ENCODE peak calls at places on chromosome 2, in nine cellular contexts. B is NCI-H2171; G is SW480; F is cardiac muscle cell; A is Daoy; V is sciatic nerve; D is islet precursor cell; X is activated CD8-positive, alpha-beta memory T cell treated with anti-CD3 and anti-CD28 coated beads, Interleukin-2, amount 50 U/mL, for 48 hours; O is fibroblast of pulmonary artery. I is an unnamed sample.

GRCh38 chr2:52537588-52537987 is 1230.0 kb upstream of the CHAC2 start:
- DNase-seq in B (no peak), G (no peak), F (no peak), A (no peak), V (no peak), D (no peak), X (no peak), O (no peak), I (no peak)

GRCh38 chr2:24124003-24124585 is 825 bp downstream of the FAM228B start:
- DNase-seq in B (no peak), G (peak), F (no peak), A (peak), V (no peak), D (no peak), X (no peak), O (peak), I (no peak)

GRCh38 chr2:200794143-200794542 is 17.6 kb upstream of the BZW1 start:
- DNase-seq in B (no peak), G (no peak), F (no peak), A (no peak), V (no peak), D (no peak), X (no peak), O (no peak), I (no peak)

GRCh38 chr2:28915939-28916338 is 21.5 kb downstream of the WDR43 start:
- DNase-seq in B (no peak), G (no peak), F (no peak), A (no peak), V (no peak), D (no peak), X (no peak), O (peak), I (no peak)

GRCh38 chr2:127508621-127509034 is 17.7 kb downstream of the IWS1 start:
- DNase-seq in B (peak), G (peak), F (peak), A (peak), V (peak), D (no peak), X (no peak), O (peak), I (peak)

GRCh38 chr2:176118606-176119370 is 2.2 kb downstream of the HOXD10 start:
- DNase-seq in B (no peak), G (peak), F (no peak), A (peak), V (no peak), D (no peak), X (no peak), O (no peak), I (peak)

GRCh38 chr2:181937473-181937872 is 45.9 kb downstream of the ITPRID2 start:
- DNase-seq in B (no peak), G (no peak), F (peak), A (no peak), V (no peak), D (no peak), X (no peak), O (peak), I (no peak)

GRCh38 chr2:29012211-29012681 is 31.1 kb downstream of the TOGARAM2 start:
- DNase-seq in B (no peak), G (no peak), F (peak), A (no peak), V (no peak), D (no peak), X (peak), O (peak), I (no peak)